ENCODE peak calls at places on chromosomes 12 and 14, in five cellular contexts. F, Y, N, W and J are unnamed samples. For H3K36me3, the result is how much of the 10 kb centered on the place peaks cover.

GRCh38 chr12:71164166-71164876 is 6.5 kb upstream of the TSPAN8 start:
- DNase-seq in F (no peak), Y (no peak), N (no peak), W (no peak), J (no peak)

GRCh38 chr12:75725505-75726120 is 214.2 kb upstream of the KRR1 start:
- DNase-seq in F (no peak), Y (no peak), N (no peak), W (peak), J (peak)

GRCh38 chr12:104671407-104672095 is 214.8 kb downstream of the CHST11 start:
- DNase-seq in F (peak), Y (peak), N (peak), W (peak), J (peak)

GRCh38 chr12:47900480-47901129 is 4.2 kb downstream of the VDR start:
- DNase-seq in F (no peak), Y (no peak), N (no peak), W (peak), J (no peak)

GRCh38 chr14:100692256-100692655 is 34.4 kb upstream of the DLK1 start:
- DNase-seq in F (no peak), Y (no peak), N (no peak), W (peak), J (no peak)

GRCh38 chr12:74890237-74890599 is 319.4 kb downstream of the KCNC2 start:
- DNase-seq in F (no peak), Y (no peak), N (no peak), W (peak), J (peak)

GRCh38 chr14:30193791-30194407 is 266.3 kb upstream of the PRKD1 start:
- DNase-seq in F (no peak), Y (no peak), N (no peak), W (peak), J (peak)

GRCh38 chr12:89092297-89092696 is 260.0 kb downstream of the DUSP6 start:
- DNase-seq in F (no peak), Y (no peak), N (no peak), W (no peak), J (no peak)

GRCh38 chr12:6430124-6430989 is 14.4 kb upstream of the CD27 start:
- DNase-seq in F (peak), Y (peak), N (peak), W (peak), J (peak)

GRCh38 chr12:89895591-89895990 is 187.0 kb upstream of the ATP2B1 start:
- DNase-seq in F (no peak), Y (no peak), N (no peak), W (no peak), J (no peak)

GRCh38 chr12:109919466-109919865 is 19.4 kb downstream of the TCHP start:
- DNase-seq in F (no peak), Y (no peak), N (no peak), W (no peak), J (no peak)
- H3K36me3 ChIP-seq in F (half or more), Y (half or more), N (half or more), W (under half), J (under half)

GRCh38 chr14:91395998-91396660 is 21.5 kb downstream of the CCDC88C start:
- DNase-seq in F (no peak), Y (no peak), N (no peak), W (no peak), J (no peak)

GRCh38 chr14:91390165-91390778 is 27.3 kb downstream of the CCDC88C start:
- DNase-seq in F (no peak), Y (no peak), N (no peak), W (no peak), J (no peak)

GRCh38 chr14:91394105-91395081 is 23.2 kb downstream of the CCDC88C start:
- DNase-seq in F (no peak), Y (no peak), N (no peak), W (no peak), J (no peak)

GRCh38 chr14:91395466-91395865 is 22.2 kb downstream of the CCDC88C start:
- DNase-seq in F (no peak), Y (no peak), N (no peak), W (no peak), J (no peak)

GRCh38 chr14:91392623-91393303 is 24.9 kb downstream of the CCDC88C start:
- DNase-seq in F (no peak), Y (no peak), N (no peak), W (no peak), J (no peak)
- H3K4me3 ChIP-seq in F (no peak), Y (no peak), N (no peak), W (no peak), J (no peak)

DNA sequence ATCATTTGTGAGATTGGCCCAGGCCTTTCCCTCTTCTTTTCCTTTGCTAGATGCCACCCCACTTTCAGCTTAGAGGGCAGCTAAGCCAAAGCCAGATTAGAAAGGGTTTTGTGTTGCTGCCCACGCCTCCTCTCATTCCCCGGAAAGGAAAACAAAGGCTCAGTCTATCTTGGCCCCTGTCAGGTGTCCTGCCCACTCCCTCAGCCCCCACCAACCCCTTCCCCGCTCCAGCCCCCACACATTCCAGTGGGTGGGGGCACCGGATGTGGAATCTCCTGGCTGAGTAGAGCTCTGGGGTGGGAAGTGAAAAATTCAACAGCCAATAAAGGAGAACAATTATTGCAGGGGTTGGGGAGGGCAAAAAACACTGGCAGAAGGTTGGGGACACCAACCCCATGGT is 2.2 kb upstream of the RDH5 start:
- DNase-seq in F (no peak), Y (no peak), N (no peak), W (no peak), J (peak)
- H3K27ac ChIP-seq in F (peak), Y (peak), N (peak), W (peak), J (peak)

DNA sequence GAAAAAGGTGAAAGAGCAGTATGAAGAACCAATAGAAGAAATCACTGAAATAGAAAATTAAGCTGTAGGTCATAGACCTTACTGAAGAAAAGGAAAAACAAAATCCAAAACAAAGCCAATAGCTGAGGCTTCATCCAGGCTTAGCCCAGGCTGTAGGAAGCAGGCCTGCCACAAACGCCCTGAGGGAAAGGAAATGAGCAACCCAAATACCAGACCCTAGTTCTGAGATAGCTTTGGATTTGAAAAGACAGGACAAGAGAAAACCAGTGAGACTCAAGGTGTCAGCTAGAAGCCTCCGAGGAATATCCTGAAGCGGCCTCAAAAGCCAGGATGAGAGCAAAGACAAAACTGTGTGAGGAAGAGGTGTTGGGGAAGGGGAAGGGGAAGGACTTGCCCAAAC is 79.2 kb downstream of the FERMT2 start:
- DNase-seq in F (no peak), Y (no peak), N (no peak), W (peak), J (no peak)
- H3K36me3 ChIP-seq in F (half or more), Y (half or more), N (half or more), W (half or more), J (half or more)

DNA sequence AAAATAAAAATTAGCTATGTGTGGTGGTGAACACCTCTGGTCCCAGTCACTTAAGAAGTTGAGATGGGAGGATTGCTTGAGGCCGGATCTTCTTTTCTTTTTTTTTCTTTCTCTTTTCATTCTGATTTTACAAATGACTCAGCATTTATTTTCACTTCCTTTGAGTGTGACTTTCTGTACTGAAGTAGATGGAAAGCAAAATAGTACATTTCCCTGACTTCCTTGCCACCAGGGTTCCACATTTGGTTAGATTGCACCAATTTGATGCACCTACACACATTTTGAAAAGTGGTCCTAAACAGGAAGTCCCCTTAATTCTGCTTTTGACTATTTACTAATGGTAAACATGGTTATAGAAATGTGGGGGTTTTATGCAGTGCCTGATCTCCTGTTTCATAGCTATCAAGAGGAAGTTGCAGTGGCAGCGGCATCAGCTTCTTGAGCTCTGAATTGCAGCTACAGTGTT is 13.0 kb upstream of the LEMD3 start:
- DNase-seq in F (no peak), Y (no peak), N (no peak), W (peak), J (no peak)
- H3K4me3 ChIP-seq in F (no peak), Y (no peak), N (no peak), W (no peak), J (no peak)

DNA sequence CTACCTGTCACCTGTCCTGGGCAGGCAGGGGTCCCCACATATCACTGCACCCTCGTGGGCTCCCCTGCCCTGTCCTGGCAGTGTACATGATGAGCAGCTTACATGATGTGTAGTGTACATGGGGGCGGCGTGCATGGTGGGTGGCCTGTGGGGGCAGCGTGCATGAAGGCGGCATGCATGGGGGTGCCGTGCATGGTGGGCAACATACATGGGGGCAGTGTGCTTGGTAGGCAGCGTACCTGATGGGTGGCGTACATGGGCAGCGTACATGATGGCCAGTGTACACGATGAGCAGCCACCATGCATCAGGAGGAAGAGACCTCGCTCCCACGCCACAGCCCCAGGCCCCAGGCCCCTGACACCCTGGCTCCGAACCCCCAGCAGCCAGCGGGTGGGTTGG is 266.3 kb downstream of the CACNA1C start:
- DNase-seq in F (no peak), Y (no peak), N (no peak), W (no peak), J (no peak)
- H3K27ac ChIP-seq in F (peak), Y (peak), N (peak), W (no peak), J (no peak)

DNA sequence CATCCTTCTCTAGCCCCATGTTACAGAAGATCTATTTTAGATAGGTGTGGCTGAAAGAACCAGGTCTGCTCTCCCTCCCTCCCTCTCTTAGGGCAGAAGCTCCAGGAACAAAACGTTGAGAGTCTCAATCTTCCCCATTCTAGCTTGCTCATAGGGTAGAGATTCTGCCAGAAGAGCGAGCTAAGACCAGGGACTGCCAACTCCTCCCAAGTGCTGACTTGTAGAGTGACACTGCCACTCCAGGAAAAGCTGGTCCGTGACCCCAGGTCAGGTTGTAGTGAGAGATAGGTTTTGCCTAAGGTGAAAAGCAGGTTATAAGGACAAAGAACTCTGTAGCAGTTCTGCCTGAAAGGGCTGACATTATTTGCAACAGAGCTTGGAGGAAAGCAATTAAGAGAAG is 73.4 kb downstream of the INSM2 start:
- DNase-seq in F (no peak), Y (no peak), N (no peak), W (no peak), J (no peak)
- H3K36me3 ChIP-seq in F (under half), Y (under half), N (half or more), W (under half), J (under half)

DNA sequence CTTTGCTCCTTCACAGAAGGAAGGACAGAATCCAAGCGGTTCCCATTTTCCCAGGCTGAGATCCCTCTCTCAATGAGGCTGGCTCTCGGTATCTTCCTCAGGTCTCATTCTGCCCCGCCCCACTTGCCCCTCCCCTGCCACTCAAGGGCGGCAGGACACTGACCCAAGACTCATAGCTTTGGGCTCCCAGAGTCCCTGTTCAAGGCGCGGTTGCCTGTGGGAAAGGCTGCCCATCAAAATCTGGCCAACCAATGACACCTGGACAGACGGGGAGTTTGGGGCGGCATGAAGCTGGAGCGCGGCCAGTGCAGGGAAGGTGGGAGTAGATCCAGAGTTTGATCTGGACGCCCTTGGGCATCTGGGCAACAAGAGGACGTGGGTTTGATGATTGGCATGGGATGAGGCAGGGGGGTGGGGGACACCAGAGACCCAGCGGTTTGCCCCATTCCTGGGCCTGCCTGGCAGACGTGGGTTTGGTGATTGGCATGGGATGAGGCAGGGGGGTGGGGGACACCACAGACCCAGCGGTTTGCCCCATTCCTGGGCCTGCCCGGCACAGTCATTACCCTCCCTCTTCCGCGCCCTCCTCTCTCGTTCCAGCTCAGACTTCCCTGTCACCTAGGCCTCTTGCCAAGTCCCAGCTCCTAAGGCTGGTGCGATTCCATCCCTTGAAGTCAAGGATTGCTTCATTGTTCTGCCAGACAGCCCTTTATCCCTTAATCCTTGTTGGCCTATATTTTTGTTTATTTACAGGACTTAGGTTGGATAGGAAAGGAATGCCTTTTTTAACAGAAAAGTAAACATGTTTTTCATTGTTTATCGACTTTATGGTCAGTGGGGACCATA is 92.1 kb downstream of the NINJ2 start:
- DNase-seq in F (no peak), Y (peak), N (peak), W (peak), J (peak)
- H3K4me3 ChIP-seq in F (peak), Y (peak), N (peak), W (peak), J (peak)